ENCODE peak calls at places on chromosomes 4 and X, in nine cellular contexts. P is tibial nerve, Q is uterus, M is heart right ventricle, I is IMR-90, H is H1, R is WERI-Rb-1, A is tibial artery, K is left lung. J is an unnamed sample. For H3K9me3, the result is how much of the 10 kb centered on the place peaks cover.

GRCh38 chr4:173332021-173332487 is 2.1 kb downstream of the HMGB2 start:
- DNase-seq in P (no peak), Q (no peak), M (no peak), I (peak), H (no peak), R (no peak), A (no peak), K (no peak), J (no peak)

GRCh38 chr4:183561905-183562304 is 57.0 kb downstream of the ING2 start:
- DNase-seq in P (no peak), Q (no peak), M (no peak), I (no peak), H (no peak), R (no peak), A (no peak), K (no peak), J (no peak)

GRCh38 chr4:101282076-101282844 is 65.1 kb downstream of the PPP3CA start:
- DNase-seq in P (no peak), Q (no peak), M (no peak), I (no peak), H (no peak), R (no peak), A (peak), K (no peak), J (no peak)

GRCh38 chr4:87896020-87896621 is 63.4 kb downstream of the MEPE start:
- DNase-seq in P (no peak), Q (no peak), M (no peak), I (peak), H (no peak), R (no peak), A (peak), K (no peak), J (peak)

GRCh38 chr4:159455675-159456235 is 352.9 kb downstream of the RAPGEF2 start:
- DNase-seq in P (no peak), Q (no peak), M (peak), I (peak), H (no peak), R (peak), A (no peak), K (no peak), J (no peak)

GRCh38 chrX:102345916-102346315 is 93.9 kb downstream of the NXF2B start:
- DNase-seq in P (peak), Q (peak), M (peak), I (peak), H (peak), R (peak), A (peak), K (no peak), J (peak)

GRCh38 chr4:1043658-1044468 is 32.4 kb downstream of the FGFRL1 start:
- DNase-seq in P (peak), Q (peak), M (peak), I (peak), H (peak), R (peak), A (peak), K (peak), J (peak)

GRCh38 chr4:3239998-3240920 is 8.7 kb upstream of the MSANTD1 start:
- DNase-seq in P (no peak), Q (no peak), M (no peak), I (no peak), H (no peak), R (no peak), A (no peak), K (peak), J (no peak)

GRCh38 chrX:126165721-126166401 is at the start of gene DCAF12L2:
- DNase-seq in P (no peak), Q (no peak), M (no peak), I (no peak), H (peak), R (no peak), A (no peak), K (peak), J (no peak)

GRCh38 chr4:186689476-186689875 is 34.2 kb downstream of the FAT1 start:
- DNase-seq in P (no peak), Q (no peak), M (no peak), I (no peak), H (no peak), R (no peak), A (no peak), K (no peak), J (no peak)

GRCh38 chrX:1416327-1416784 is 24.4 kb upstream of the SLC25A6 start:
- DNase-seq in P (no peak), Q (no peak), M (no peak), I (no peak), H (no peak), R (no peak), A (no peak), K (no peak), J (no peak)

GRCh38 chr4:88211473-88212252 is 53.2 kb upstream of the ABCG2 start:
- DNase-seq in P (no peak), Q (peak), M (peak), I (peak), H (peak), R (peak), A (no peak), K (no peak), J (no peak)

GRCh38 chrX:9847071-9847470 is 60.8 kb downstream of the SHROOM2 start:
- DNase-seq in P (no peak), Q (no peak), M (no peak), I (peak), H (no peak), R (no peak), A (no peak), K (no peak), J (no peak)

GRCh38 chr4:173018446-173018845 is 150.2 kb upstream of the GALNT7 start:
- DNase-seq in P (no peak), Q (no peak), M (no peak), I (no peak), H (no peak), R (no peak), A (no peak), K (no peak), J (no peak)

GRCh38 chrX:120302434-120302833 is 8.8 kb downstream of the TMEM255A start:
- DNase-seq in P (no peak), Q (no peak), M (no peak), I (no peak), H (no peak), R (no peak), A (no peak), K (no peak), J (no peak)

GRCh38 chr4:100469555-100469954 is 48.3 kb downstream of the EMCN start:
- DNase-seq in P (no peak), Q (no peak), M (no peak), I (no peak), H (no peak), R (no peak), A (no peak), K (no peak), J (no peak)

GRCh38 chrX:112043997-112044396 is 38.6 kb downstream of the TRPC5 start:
- DNase-seq in P (no peak), Q (no peak), M (no peak), I (peak), H (no peak), R (no peak), A (no peak), K (no peak), J (no peak)

GRCh38 chr4:10461091-10461849 is 4.0 kb upstream of the ZNF518B start:
- DNase-seq in P (no peak), Q (peak), M (peak), I (peak), H (peak), R (no peak), A (peak), K (peak), J (no peak)

GRCh38 chrX:108537005-108537404 is 97.4 kb downstream of the COL4A5 start:
- DNase-seq in P (no peak), Q (no peak), M (no peak), I (peak), H (no peak), R (peak), A (no peak), K (no peak), J (no peak)

GRCh38 chrX:9456250-9457074 is 8.4 kb upstream of the TBL1X start:
- DNase-seq in P (no peak), Q (no peak), M (no peak), I (no peak), H (no peak), R (no peak), A (no peak), K (no peak), J (no peak)

GRCh38 chrX:133859860-133860259 is 125.5 kb downstream of the GPC3 start:
- DNase-seq in P (no peak), Q (peak), M (no peak), I (peak), H (no peak), R (no peak), A (peak), K (no peak), J (no peak)

GRCh38 chrX:22039541-22039940 is 7.4 kb downstream of the PHEX start:
- DNase-seq in P (no peak), Q (no peak), M (no peak), I (no peak), H (no peak), R (no peak), A (no peak), K (no peak), J (no peak)

GRCh38 chr4:86050516-86050915 is 309.3 kb downstream of the MAPK10 start:
- DNase-seq in P (no peak), Q (no peak), M (no peak), I (no peak), H (no peak), R (no peak), A (no peak), K (no peak), J (no peak)

GRCh38 chr4:84862064-84862463 is 104.4 kb downstream of the WDFY3 start:
- DNase-seq in P (no peak), Q (no peak), M (no peak), I (no peak), H (no peak), R (no peak), A (no peak), K (no peak), J (no peak)

GRCh38 chr4:2078584-2078983 is 19.5 kb downstream of the NAT8L start:
- DNase-seq in P (no peak), Q (no peak), M (no peak), I (no peak), H (no peak), R (no peak), A (no peak), K (no peak), J (no peak)

GRCh38 chr4:155331478-155331877 is 45.3 kb downstream of the MAP9 start:
- DNase-seq in P (no peak), Q (no peak), M (no peak), I (no peak), H (no peak), R (no peak), A (no peak), K (no peak), J (no peak)

GRCh38 chrX:154541896-154542722 is 4.5 kb downstream of the G6PD start:
- DNase-seq in P (peak), Q (peak), M (peak), I (peak), H (no peak), R (no peak), A (peak), K (peak), J (peak)

GRCh38 chr4:75249739-75250138 is 264.5 kb downstream of the RCHY1 start:
- DNase-seq in P (no peak), Q (no peak), M (no peak), I (no peak), H (no peak), R (no peak), A (no peak), K (no peak), J (no peak)

GRCh38 chr4:118331352-118331751 is 21.5 kb downstream of the PRSS12 start:
- DNase-seq in P (no peak), Q (no peak), M (no peak), I (no peak), H (no peak), R (no peak), A (no peak), K (no peak), J (no peak)

GRCh38 chr4:148341980-148342800 is 100.0 kb downstream of the NR3C2 start:
- DNase-seq in P (no peak), Q (no peak), M (no peak), I (no peak), H (no peak), R (peak), A (no peak), K (no peak), J (no peak)

GRCh38 chr4:183478123-183478522 is 26.7 kb upstream of the ING2 start:
- DNase-seq in P (no peak), Q (no peak), M (no peak), I (no peak), H (no peak), R (no peak), A (no peak), K (no peak), J (no peak)

GRCh38 chr4:140673729-140674128 is 82.5 kb downstream of the TBC1D9 start:
- DNase-seq in P (no peak), Q (no peak), M (no peak), I (peak), H (no peak), R (no peak), A (no peak), K (no peak), J (no peak)

GRCh38 chr4:15042529-15043167 is 40.4 kb downstream of the CPEB2 start:
- DNase-seq in P (no peak), Q (no peak), M (no peak), I (no peak), H (no peak), R (no peak), A (no peak), K (no peak), J (no peak)

DNA sequence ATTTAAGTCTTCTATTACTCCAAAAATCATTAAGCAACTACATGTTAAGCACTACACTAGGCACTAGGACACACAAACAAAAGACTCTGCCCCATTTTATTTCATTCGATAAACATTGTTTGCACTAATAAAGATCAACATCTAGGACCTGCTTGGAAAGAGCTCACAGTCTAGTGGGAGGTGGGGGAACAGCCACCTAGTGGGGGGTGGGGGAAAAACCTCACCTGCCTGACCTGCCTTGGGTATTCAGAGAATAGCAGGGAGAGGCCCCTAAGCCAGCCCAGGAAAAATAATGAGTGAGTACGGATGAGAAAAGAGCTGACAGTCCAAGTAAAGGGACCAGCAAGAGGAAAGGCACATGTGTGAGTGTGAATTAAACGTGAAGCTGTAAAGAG is 52.2 kb downstream of the PRDM5 start:
- DNase-seq in P (no peak), Q (no peak), M (no peak), I (no peak), H (no peak), R (peak), A (no peak), K (no peak), J (no peak)
- TF ChIP-seq CTCF in P (no peak), Q (no peak), M (no peak), I (no peak), H (peak), R (peak), A (no peak), K (no peak), J (no peak)

DNA sequence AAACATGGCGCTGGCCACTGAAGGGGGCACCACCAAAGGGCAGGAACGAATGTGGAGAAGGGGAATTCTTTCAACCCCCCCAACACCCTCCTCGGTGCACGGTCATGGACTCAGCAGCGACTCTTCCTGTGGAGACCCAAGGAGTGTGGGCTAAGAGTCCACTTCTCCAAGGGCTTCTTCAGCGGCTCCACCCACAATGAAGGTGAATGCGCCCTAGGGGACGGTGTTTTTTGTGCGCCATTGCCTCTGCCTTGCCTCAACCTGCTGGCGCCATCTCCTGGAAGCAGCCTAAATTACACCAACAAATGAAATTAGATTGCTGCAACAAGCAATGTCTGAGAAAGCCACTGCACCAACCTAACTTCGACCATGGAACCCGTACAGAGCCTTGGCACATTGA is 169.2 kb upstream of the MAGEB18 start:
- DNase-seq in P (no peak), Q (no peak), M (peak), I (no peak), H (peak), R (peak), A (no peak), K (no peak), J (no peak)
- H3K4me3 ChIP-seq in P (no peak), Q (no peak), M (no peak), I (no peak), H (no peak), R (no peak), A (no peak), K (no peak), J (no peak)

GRCh38 chr4:26945794-26946193 is 85.2 kb downstream of the STIM2 start:
- DNase-seq in P (no peak), Q (no peak), M (no peak), I (no peak), H (no peak), R (no peak), A (no peak), K (no peak), J (no peak)

GRCh38 chr4:26941951-26942350 is 81.3 kb downstream of the STIM2 start:
- DNase-seq in P (no peak), Q (no peak), M (no peak), I (no peak), H (no peak), R (no peak), A (no peak), K (no peak), J (no peak)

GRCh38 chr4:26947318-26947717 is 86.7 kb downstream of the STIM2 start:
- DNase-seq in P (no peak), Q (no peak), M (no peak), I (no peak), H (no peak), R (no peak), A (no peak), K (peak), J (no peak)

GRCh38 chr4:26938516-26938915 is 77.9 kb downstream of the STIM2 start:
- DNase-seq in P (no peak), Q (no peak), M (no peak), I (no peak), H (no peak), R (no peak), A (no peak), K (no peak), J (no peak)

DNA sequence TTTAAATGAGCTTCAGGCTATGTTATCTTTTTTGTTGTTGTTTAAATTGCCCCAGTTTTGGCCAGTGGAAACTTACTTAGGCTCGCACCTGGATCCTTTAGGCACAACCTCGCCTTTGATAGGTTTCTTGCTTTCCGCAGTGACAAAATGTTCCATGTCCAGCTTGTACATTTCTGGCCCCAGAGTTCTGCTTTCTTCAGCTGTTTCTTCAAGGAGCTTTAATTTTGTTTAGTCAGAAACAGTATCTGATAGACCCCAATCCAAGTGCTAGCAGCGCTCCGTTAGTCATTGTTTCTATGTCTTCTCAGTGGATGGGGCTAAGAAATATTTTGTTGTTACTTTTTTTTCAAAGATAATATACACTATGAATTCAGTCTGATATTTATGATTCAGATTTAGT is 82.8 kb downstream of the STIM2 start:
- DNase-seq in P (no peak), Q (no peak), M (no peak), I (no peak), H (no peak), R (no peak), A (no peak), K (no peak), J (no peak)
- H3K9me3 ChIP-seq in P (under half), Q (under half), M (under half), I (under half), H (under half), R (under half), A (under half), K (under half), J (under half)

DNA sequence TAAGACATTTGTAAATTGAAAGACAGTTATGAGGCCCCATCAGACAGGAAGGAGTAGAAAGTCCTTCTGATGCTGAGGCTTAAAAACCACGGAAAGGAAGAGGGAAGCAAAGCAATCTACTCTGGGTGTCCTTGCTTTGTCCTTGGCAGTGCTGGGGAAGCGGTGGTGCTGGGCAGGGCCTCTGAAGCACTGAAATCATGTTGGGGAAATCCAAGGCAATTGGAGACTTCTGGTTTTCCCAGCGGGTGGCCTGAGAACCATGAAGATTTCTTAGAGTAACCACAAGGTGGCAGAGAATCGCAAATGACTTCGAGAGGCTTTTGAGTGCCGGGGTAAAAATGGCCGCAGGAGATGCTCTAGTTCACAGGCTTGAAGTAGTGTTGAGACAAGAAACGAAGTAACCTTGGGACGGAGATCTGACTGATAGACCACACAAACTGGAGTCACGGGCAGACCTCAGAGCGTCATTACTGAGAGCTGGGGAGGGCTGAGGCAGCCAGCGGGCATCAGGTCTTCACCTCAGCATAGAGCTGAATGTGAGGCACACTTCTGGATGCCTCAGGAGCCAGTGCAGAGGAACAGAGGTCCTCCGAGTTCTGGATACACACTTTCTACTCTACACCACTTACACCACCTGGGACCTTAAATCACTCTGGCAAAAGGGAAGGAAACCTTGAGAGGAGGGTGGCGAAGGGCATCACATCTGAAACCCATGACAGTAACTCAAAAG is 130.7 kb upstream of the GPRIN3 start:
- DNase-seq in P (no peak), Q (no peak), M (peak), I (peak), H (peak), R (peak), A (no peak), K (no peak), J (peak)
- TF ChIP-seq CTCF in P (peak), Q (no peak), M (peak), I (peak), H (peak), R (peak), A (peak), K (peak), J (peak)

GRCh38 chrX:47233333-47234113 is 714 bp downstream of the USP11 start:
- DNase-seq in P (peak), Q (peak), M (peak), I (peak), H (peak), R (peak), A (peak), K (peak), J (peak)

GRCh38 chrX:47232803-47233332 is at the start of gene USP11:
- DNase-seq in P (no peak), Q (peak), M (peak), I (peak), H (peak), R (peak), A (no peak), K (no peak), J (no peak)

GRCh38 chrX:47232197-47232802 is 509 bp upstream of the USP11 start:
- DNase-seq in P (no peak), Q (no peak), M (no peak), I (no peak), H (no peak), R (no peak), A (no peak), K (no peak), J (no peak)

GRCh38 chrX:47235691-47236103 is 2.9 kb downstream of the USP11 start:
- DNase-seq in P (no peak), Q (no peak), M (no peak), I (peak), H (no peak), R (no peak), A (no peak), K (no peak), J (no peak)

DNA sequence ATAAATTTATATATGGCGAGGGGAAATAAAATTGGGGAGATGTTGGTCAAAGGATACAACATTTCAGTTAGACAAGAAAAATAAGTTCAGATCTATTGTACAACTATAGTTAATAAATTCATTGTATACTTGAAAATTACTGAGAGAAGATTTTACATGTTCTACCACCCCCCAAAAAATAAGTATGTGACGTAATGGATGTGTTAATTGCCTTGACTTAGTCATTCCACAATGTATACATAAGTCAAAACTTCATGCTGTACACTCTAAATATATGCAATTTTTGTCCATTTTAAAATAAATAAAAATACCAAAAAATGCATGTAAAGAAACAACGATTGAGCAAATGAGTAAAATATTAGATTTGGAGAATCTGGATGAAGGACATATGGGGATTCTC is 1.8 kb downstream of the USP11 start:
- DNase-seq in P (no peak), Q (no peak), M (no peak), I (peak), H (no peak), R (no peak), A (no peak), K (no peak), J (no peak)
- H3K4me3 ChIP-seq in P (no peak), Q (peak), M (peak), I (no peak), H (peak), R (peak), A (peak), K (no peak), J (peak)